ENCODE peak calls at places on chromosome 1, in five cellular contexts. S is neuronal stem cell, T is mesendoderm, H is H1, M is IMR-90. K is an unnamed sample.

GRCh38 chr1:1344672-1345361 is 4.4 kb downstream of the DVL1 start:
- DNase-seq in S (no peak), T (no peak), H (no peak), M (peak; percentile 69), K (peak; percentile 90)

GRCh38 chr1:34529935-34530859 is 224.7 kb upstream of the GJB5 start:
- DNase-seq in S (no peak), T (no peak), H (no peak), M (no peak), K (no peak)

GRCh38 chr1:3917761-3918160 is 17.7 kb upstream of the C1orf174 start:
- DNase-seq in S (no peak), T (no peak), H (no peak), M (no peak), K (no peak)

GRCh38 chr1:220093361-220094015 is 444 bp upstream of the IARS2 start:
- DNase-seq in S (no peak), T (no peak), H (no peak), M (no peak), K (no peak)

GRCh38 chr1:12669529-12670068 is 25.7 kb downstream of the AADACL4 start:
- DNase-seq in S (no peak), T (no peak), H (no peak), M (peak; percentile 9), K (peak; percentile 43)

GRCh38 chr1:206556047-206556747 is 48.9 kb downstream of the RASSF5 start:
- DNase-seq in S (no peak), T (no peak), H (no peak), M (no peak), K (no peak)

GRCh38 chr1:18481190-18481920 is 625 bp downstream of the KLHDC7A start:
- DNase-seq in S (no peak), T (no peak), H (no peak), M (no peak), K (no peak)

GRCh38 chr1:164772635-164773034 is 213.7 kb downstream of the PBX1 start:
- DNase-seq in S (no peak), T (peak; percentile 95), H (no peak), M (peak; percentile 97), K (peak; percentile 96)

GRCh38 chr1:205456868-205457724 is 1.3 kb upstream of the BLACAT1 start:
- DNase-seq in S (no peak), T (peak; percentile 94), H (no peak), M (no peak), K (peak; percentile 40)

GRCh38 chr1:159214149-159214760 is 9.6 kb downstream of the ACKR1 start:
- DNase-seq in S (no peak), T (peak; percentile 56), H (no peak), M (peak; percentile 28), K (peak; percentile 70)

GRCh38 chr1:47580451-47580980 is 142.7 kb downstream of the FOXD2 start:
- DNase-seq in S (no peak), T (no peak), H (no peak), M (no peak), K (no peak)

DNA sequence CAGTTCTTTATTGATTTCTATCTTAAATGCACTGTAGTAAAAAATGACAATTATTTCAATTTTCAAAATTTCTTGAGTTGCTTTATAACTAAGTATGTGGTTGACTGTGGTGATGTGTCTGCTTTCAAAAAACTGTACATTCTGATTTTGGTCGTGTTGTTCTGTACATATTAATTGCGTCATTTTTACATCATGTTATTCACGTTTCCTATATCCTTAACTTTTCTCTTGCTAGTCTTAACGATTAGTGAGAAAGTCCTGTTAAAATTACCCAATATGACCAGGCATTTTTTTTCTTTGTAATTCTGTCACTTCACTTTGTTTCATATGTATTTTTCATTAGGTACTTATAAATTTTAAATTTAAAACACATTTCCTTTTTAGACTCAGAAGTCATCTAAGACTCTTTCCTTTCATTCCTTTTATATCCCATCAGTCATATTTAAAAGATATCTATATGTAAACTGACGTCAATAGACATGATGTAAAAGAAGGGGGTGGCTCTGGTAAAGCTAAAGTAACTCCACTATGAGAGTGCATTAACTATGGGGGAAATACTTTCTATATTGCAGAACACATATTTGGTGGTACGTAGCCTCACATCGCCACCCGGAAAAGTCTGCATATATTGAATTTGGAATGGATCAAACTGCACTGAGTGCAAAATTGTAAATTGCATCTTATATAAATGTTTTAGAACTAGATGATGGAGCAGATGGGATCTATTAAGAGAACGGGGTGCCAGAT is 1.1 kb upstream of the COA6 start:
- DNase-seq in S (no peak), T (no peak), H (no peak), M (no peak), K (no peak)
- H2BK5ac ChIP-seq in S (no peak overlapping the region), T (no peak overlapping the region), H (no peak overlapping the region), M (peak overlapping the region; percentile 7), K (no peak overlapping the region)

DNA sequence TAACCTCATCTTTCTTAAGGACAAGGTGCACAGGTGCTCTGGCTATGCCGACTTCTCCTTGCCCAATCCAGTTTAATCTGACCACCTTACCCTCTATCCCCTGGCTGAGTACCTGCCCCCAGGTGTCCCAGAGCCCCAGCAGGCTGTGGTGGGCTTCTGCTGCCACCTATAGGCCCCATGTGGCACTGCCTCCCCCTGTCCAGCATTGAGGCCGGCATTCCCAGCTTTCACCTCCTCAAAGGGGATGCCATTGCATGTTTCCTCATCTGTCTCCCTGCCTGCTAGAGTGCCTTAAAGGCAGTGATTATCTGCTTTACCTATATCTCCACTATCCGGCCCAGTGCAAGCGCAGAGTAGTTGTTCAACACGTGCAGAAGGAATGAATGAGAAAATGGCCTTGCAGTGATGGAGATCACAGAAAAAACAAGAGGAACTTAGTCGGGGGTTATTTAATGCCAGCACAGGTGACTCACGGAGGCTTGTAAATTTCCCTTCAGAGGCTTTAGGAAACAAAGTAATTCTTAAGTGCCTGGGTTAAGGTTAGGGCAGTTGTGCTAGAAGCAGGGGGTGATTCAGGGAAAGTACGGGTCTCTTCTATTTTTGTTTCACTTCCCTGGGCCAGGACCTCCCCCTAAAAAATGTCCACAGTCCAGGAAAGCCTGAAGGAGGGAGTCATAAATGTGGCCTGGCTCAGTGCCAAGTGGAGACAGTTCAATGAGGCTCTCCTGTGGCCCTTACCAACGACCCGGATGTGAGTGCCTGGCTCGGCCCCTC is 131.8 kb upstream of the NGF start:
- DNase-seq in S (peak; percentile 15), T (peak; percentile 75), H (peak; percentile 50), M (peak; percentile 55), K (peak; percentile 14)
- H3K4me3 ChIP-seq in S (no peak overlapping the region), T (no peak overlapping the region), H (no peak overlapping the region), M (no peak overlapping the region), K (no peak overlapping the region)

DNA sequence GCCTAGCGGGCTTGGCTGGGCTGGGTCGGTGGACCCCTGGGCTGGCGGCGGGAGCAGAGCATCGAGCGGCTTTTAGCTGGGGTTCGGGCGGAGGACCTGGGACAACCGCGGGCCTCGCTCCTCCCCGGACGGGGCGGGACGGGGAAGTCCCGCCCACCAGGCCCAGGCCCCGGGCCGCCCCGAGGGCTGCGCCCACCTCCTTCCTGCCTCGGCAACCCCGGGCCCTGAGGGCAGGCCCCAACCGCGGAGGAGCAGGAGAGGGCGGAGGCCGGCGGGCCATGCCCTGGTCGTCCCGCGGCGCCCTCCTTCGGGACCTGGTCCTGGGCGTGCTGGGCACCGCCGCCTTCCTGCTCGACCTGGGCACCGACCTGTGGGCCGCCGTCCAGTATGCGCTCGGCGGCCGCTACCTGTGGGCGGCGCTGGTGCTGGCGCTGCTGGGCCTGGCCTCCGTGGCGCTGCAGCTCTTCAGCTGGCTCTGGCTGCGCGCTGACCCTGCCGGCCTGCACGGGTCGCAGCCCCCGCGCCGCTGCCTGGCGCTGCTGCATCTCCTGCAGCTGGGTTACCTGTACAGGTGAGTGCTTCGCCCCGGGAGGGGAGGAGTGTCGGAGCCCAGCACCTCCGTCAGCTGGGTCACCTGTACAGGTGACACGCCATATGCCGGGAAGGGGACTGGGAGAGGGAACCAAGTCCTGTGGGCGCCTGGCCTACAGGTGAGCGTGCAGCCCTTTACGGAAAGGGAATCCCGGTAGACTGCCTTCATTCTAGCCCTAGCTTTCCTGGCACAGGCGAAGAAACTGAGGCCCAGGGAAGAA is at the start of gene XKR8:
- DNase-seq in S (peak; percentile 83), T (peak; percentile 94), H (peak; percentile 70), M (peak; percentile 57), K (peak; percentile 80)
- H2BK120ac ChIP-seq in S (peak within 1 kb of the TSS; percentile 14), T (no peak within 1 kb of the TSS), H (peak within 1 kb of the TSS; percentile 85), M (peak within 1 kb of the TSS; percentile 85), K (peak within 1 kb of the TSS; percentile 62)

GRCh38 chr1:162857850-162858249 is 3.1 kb downstream of the CCDC190 start:
- DNase-seq in S (no peak), T (no peak), H (no peak), M (peak; percentile 49), K (no peak)
- H2BK5ac ChIP-seq in S (no peak overlapping the region), T (no peak overlapping the region), H (no peak overlapping the region), M (no peak overlapping the region), K (no peak overlapping the region)

K was measured in trophoblast cell.